ENCODE peak calls at places on chromosomes 6 and 20, in ten cellular contexts. T, P, K, U, W, E, Q, L, A and V are unnamed samples.
A peak's percentile ranks its signal among the peaks of the same experiment; 100 is the strongest.

GRCh38 chr6:6631526-6632276 is 43.2 kb downstream of the LY86 start:
- DNase-seq in T (no peak), P (no peak), K (no peak), U (no peak), W (no peak), E (peak; percentile 60), Q (peak; percentile 7), L (no peak), A (no peak), V (no peak)

GRCh38 chr6:167977717-167978467 is 19.6 kb upstream of the KIF25 start:
- DNase-seq in T (no peak), P (no peak), K (no peak), U (no peak), W (no peak), E (no peak), Q (no peak), L (no peak), A (no peak), V (no peak)

GRCh38 chr6:146331008-146331407 is 212.6 kb upstream of the RAB32 start:
- DNase-seq in T (no peak), P (no peak), K (no peak), U (no peak), W (no peak), E (no peak), Q (no peak), L (no peak), A (no peak), V (no peak)

GRCh38 chr6:45488884-45489283 is 111.2 kb upstream of the SUPT3H start:
- DNase-seq in T (no peak), P (no peak), K (no peak), U (no peak), W (no peak), E (no peak), Q (no peak), L (no peak), A (no peak), V (no peak)

GRCh38 chr20:60256811-60257210 is 298.6 kb downstream of the CDH26 start:
- DNase-seq in T (no peak), P (no peak), K (no peak), U (no peak), W (peak; percentile 48), E (no peak), Q (no peak), L (no peak), A (no peak), V (no peak)

GRCh38 chr6:119076966-119077642 is 1.4 kb downstream of the FAM184A start:
- DNase-seq in T (no peak), P (no peak), K (no peak), U (no peak), W (no peak), E (no peak), Q (peak; percentile 1), L (no peak), A (no peak), V (no peak)

GRCh38 chr6:131293472-131293911 is 158.2 kb downstream of the AKAP7 start:
- DNase-seq in T (no peak), P (no peak), K (no peak), U (no peak), W (no peak), E (no peak), Q (no peak), L (no peak), A (no peak), V (no peak)

GRCh38 chr20:46365483-46366215 is 40.8 kb downstream of the ELMO2 start:
- DNase-seq in T (peak; percentile 44), P (no peak), K (no peak), U (no peak), W (no peak), E (no peak), Q (no peak), L (no peak), A (no peak), V (no peak)

DNA sequence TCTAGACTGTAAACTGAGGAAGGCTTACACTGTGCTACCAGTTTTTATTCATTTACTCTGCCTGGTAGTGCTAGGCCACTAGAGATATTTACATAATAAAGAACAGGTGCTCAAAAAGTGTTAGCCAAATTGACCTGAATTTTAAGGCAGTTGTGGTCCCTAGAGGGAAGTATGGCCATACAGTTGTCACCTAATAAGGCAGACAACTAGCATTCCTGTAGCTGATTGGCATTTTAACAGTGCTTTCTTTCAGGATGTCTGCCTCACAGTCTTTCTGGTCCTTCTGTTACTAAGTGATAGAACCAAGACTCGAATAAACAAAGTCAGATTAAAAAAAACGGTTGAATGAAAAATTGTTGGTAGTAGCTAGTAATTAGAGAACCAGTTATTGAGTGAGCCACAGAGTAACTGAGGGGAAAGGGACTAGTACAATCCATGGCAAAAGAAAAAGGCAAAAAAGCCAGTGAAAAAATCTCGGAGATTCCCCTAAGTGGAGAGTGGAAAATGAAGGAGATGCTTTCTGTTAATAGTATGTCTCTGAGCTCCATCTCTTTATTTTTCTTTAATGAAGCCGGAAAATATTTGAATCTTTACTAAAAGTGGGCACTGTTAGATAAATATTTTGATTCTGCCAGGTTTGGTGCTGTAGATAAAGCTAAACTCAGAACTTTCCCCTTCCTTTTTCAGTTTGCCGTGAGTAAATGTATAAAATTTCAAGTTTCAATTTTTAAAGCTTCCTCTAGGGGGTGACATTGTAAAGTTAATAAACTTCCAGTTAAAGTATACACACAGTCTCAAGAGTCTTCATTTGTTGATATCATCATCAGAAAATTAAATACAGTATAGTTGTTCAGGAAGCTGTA is 9.1 kb downstream of the VTA1 start:
- DNase-seq in T (no peak), P (peak; percentile 47), K (peak; percentile 26), U (no peak), W (no peak), E (peak; percentile 60), Q (peak; percentile 61), L (no peak), A (peak; percentile 37), V (no peak)
- TF ChIP-seq CTCF in T (no peak), P (peak; percentile 37), K (peak; percentile 47), U (peak; percentile 57), W (peak; percentile 30), E (peak; percentile 16), Q (no peak), L (peak; percentile 27), A (peak; percentile 53), V (peak; percentile 57)

GRCh38 chr20:23042270-23042669 is 7.2 kb downstream of the SSTR4 start:
- DNase-seq in T (no peak), P (no peak), K (no peak), U (no peak), W (no peak), E (no peak), Q (no peak), L (no peak), A (no peak), V (no peak)

GRCh38 chr20:23047001-23047737 is 2.3 kb downstream of the THBD start:
- DNase-seq in T (no peak), P (no peak), K (no peak), U (no peak), W (no peak), E (no peak), Q (no peak), L (no peak), A (no peak), V (no peak)

GRCh38 chr20:23039885-23040508 is 4.9 kb downstream of the SSTR4 start:
- DNase-seq in T (no peak), P (no peak), K (no peak), U (no peak), W (no peak), E (no peak), Q (no peak), L (no peak), A (no peak), V (no peak)

GRCh38 chr20:23046431-23046830 is 3.0 kb downstream of the THBD start:
- DNase-seq in T (no peak), P (no peak), K (no peak), U (no peak), W (no peak), E (no peak), Q (no peak), L (no peak), A (no peak), V (no peak)

GRCh38 chr20:23043376-23043775 is 6.1 kb downstream of the THBD start:
- DNase-seq in T (no peak), P (no peak), K (no peak), U (no peak), W (no peak), E (no peak), Q (no peak), L (no peak), A (no peak), V (no peak)
- TF ChIP-seq CTCF in T (no peak), P (no peak), K (no peak), U (no peak), W (no peak), E (no peak), Q (no peak), L (no peak), A (no peak), V (no peak)

GRCh38 chr6:30071081-30071818 is 4.3 kb downstream of the PPP1R11 start:
- DNase-seq in T (no peak), P (peak; percentile 19), K (no peak), U (peak; percentile 40), W (no peak), E (peak; percentile 30), Q (peak; percentile 48), L (no peak), A (peak; percentile 15), V (no peak)
- TF ChIP-seq CTCF in T (no peak), P (peak; percentile 14), K (no peak), U (no peak), W (no peak), E (no peak), Q (no peak), L (no peak), A (no peak), V (no peak)

GRCh38 chr6:125751334-125751916 is 2.0 kb downstream of the HEY2 start:
- DNase-seq in T (no peak), P (no peak), K (no peak), U (no peak), W (no peak), E (no peak), Q (no peak), L (no peak), A (no peak), V (no peak)

GRCh38 chr6:125750692-125751333 is 1.4 kb downstream of the HEY2 start:
- DNase-seq in T (no peak), P (no peak), K (no peak), U (no peak), W (no peak), E (no peak), Q (no peak), L (no peak), A (no peak), V (no peak)

GRCh38 chr6:125752773-125753172 is 3.3 kb downstream of the HEY2 start:
- DNase-seq in T (no peak), P (no peak), K (no peak), U (no peak), W (no peak), E (no peak), Q (no peak), L (no peak), A (no peak), V (no peak)

GRCh38 chr6:125753218-125753936 is 3.9 kb downstream of the HEY2 start:
- DNase-seq in T (no peak), P (peak; percentile 56), K (peak; percentile 39), U (no peak), W (no peak), E (peak; percentile 57), Q (peak; percentile 70), L (no peak), A (peak; percentile 16), V (no peak)

DNA sequence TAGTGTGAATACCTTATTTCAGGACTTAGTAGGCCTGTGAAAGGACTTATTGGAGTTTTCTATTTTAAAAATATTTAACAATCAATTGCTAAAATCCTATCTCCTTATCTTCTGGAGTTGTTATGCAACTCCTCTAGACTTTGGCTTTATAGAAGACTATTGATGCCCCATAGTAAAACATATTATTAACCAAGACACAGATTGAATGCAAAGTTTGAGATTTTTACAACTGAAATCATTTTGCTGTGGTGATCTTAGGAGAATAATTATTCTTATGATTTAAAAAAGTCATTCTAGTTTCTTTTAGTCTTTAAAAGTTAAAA is 4.5 kb downstream of the HEY2 start:
- DNase-seq in T (no peak), P (no peak), K (no peak), U (no peak), W (no peak), E (no peak), Q (no peak), L (no peak), A (no peak), V (no peak)
- TF ChIP-seq CTCF in T (no peak), P (no peak), K (no peak), U (no peak), W (no peak), E (no peak), Q (no peak), L (no peak), A (no peak), V (no peak)